ENCODE peak calls at places on chromosomes 6 and 20, in seven cellular contexts. One of them, this sample, is unnamed.

GRCh38 chr6:147283460-147283859 is 79.2 kb downstream of the STXBP5 start:
- DNase-seq in left lung: no peak
- DNase-seq in GM19239: no peak
- DNase-seq in stimulated activated naive CD8-positive, alpha-beta T cell treated with anti-CD3 and anti-CD28 coated beads, Interleukin-15, Interleukin-2, amounts not matched to agents 100 U/mL and 50 U/mL, for 24 hours: no peak
- DNase-seq in stimulated activated CD4-positive, alpha-beta T cell treated with anti-CD3 and anti-CD28 coated beads, Interleukin-1b, Interleukin-23, amount 100 ng/mL, for 24 hours: no peak
- DNase-seq in activated CD4-positive, alpha-beta T cell treated with anti-CD3 and anti-CD28 coated beads for 48 hours: no peak
- DNase-seq in A549: no peak
- DNase-seq in this sample: peak

GRCh38 chr6:24584390-24584735 is 61.6 kb downstream of the KIAA0319 start:
- DNase-seq in left lung: no peak
- DNase-seq in GM19239: no peak
- DNase-seq in stimulated activated naive CD8-positive, alpha-beta T cell treated with anti-CD3 and anti-CD28 coated beads, Interleukin-15, Interleukin-2, amounts not matched to agents 100 U/mL and 50 U/mL, for 24 hours: no peak
- DNase-seq in stimulated activated CD4-positive, alpha-beta T cell treated with anti-CD3 and anti-CD28 coated beads, Interleukin-1b, Interleukin-23, amount 100 ng/mL, for 24 hours: no peak
- DNase-seq in activated CD4-positive, alpha-beta T cell treated with anti-CD3 and anti-CD28 coated beads for 48 hours: no peak
- DNase-seq in A549: no peak
- DNase-seq in this sample: no peak

GRCh38 chr6:85388531-85388930 is 61.4 kb upstream of the NT5E start:
- DNase-seq in left lung: no peak
- DNase-seq in GM19239: no peak
- DNase-seq in stimulated activated naive CD8-positive, alpha-beta T cell treated with anti-CD3 and anti-CD28 coated beads, Interleukin-15, Interleukin-2, amounts not matched to agents 100 U/mL and 50 U/mL, for 24 hours: no peak
- DNase-seq in stimulated activated CD4-positive, alpha-beta T cell treated with anti-CD3 and anti-CD28 coated beads, Interleukin-1b, Interleukin-23, amount 100 ng/mL, for 24 hours: no peak
- DNase-seq in activated CD4-positive, alpha-beta T cell treated with anti-CD3 and anti-CD28 coated beads for 48 hours: no peak
- DNase-seq in A549: no peak
- DNase-seq in this sample: no peak

GRCh38 chr6:117338567-117338966 is 73.2 kb downstream of the VGLL2 start:
- DNase-seq in left lung: no peak
- DNase-seq in GM19239: no peak
- DNase-seq in stimulated activated naive CD8-positive, alpha-beta T cell treated with anti-CD3 and anti-CD28 coated beads, Interleukin-15, Interleukin-2, amounts not matched to agents 100 U/mL and 50 U/mL, for 24 hours: no peak
- DNase-seq in stimulated activated CD4-positive, alpha-beta T cell treated with anti-CD3 and anti-CD28 coated beads, Interleukin-1b, Interleukin-23, amount 100 ng/mL, for 24 hours: no peak
- DNase-seq in activated CD4-positive, alpha-beta T cell treated with anti-CD3 and anti-CD28 coated beads for 48 hours: no peak
- DNase-seq in A549: no peak
- DNase-seq in this sample: no peak

GRCh38 chr6:110898111-110898510 is 23.5 kb downstream of the AMD1 start:
- DNase-seq in left lung: no peak
- DNase-seq in GM19239: no peak
- DNase-seq in stimulated activated naive CD8-positive, alpha-beta T cell treated with anti-CD3 and anti-CD28 coated beads, Interleukin-15, Interleukin-2, amounts not matched to agents 100 U/mL and 50 U/mL, for 24 hours: no peak
- DNase-seq in stimulated activated CD4-positive, alpha-beta T cell treated with anti-CD3 and anti-CD28 coated beads, Interleukin-1b, Interleukin-23, amount 100 ng/mL, for 24 hours: no peak
- DNase-seq in activated CD4-positive, alpha-beta T cell treated with anti-CD3 and anti-CD28 coated beads for 48 hours: no peak
- DNase-seq in A549: no peak
- DNase-seq in this sample: no peak

GRCh38 chr6:34143884-34144580 is 1.9 kb downstream of the GRM4 start:
- DNase-seq in left lung: no peak
- DNase-seq in GM19239: no peak
- DNase-seq in stimulated activated naive CD8-positive, alpha-beta T cell treated with anti-CD3 and anti-CD28 coated beads, Interleukin-15, Interleukin-2, amounts not matched to agents 100 U/mL and 50 U/mL, for 24 hours: peak
- DNase-seq in stimulated activated CD4-positive, alpha-beta T cell treated with anti-CD3 and anti-CD28 coated beads, Interleukin-1b, Interleukin-23, amount 100 ng/mL, for 24 hours: no peak
- DNase-seq in activated CD4-positive, alpha-beta T cell treated with anti-CD3 and anti-CD28 coated beads for 48 hours: peak
- DNase-seq in A549: peak
- DNase-seq in this sample: no peak

GRCh38 chr6:79713701-79714322 is 82.7 kb downstream of the SH3BGRL2 start:
- DNase-seq in left lung: no peak
- DNase-seq in GM19239: peak
- DNase-seq in stimulated activated naive CD8-positive, alpha-beta T cell treated with anti-CD3 and anti-CD28 coated beads, Interleukin-15, Interleukin-2, amounts not matched to agents 100 U/mL and 50 U/mL, for 24 hours: peak
- DNase-seq in stimulated activated CD4-positive, alpha-beta T cell treated with anti-CD3 and anti-CD28 coated beads, Interleukin-1b, Interleukin-23, amount 100 ng/mL, for 24 hours: peak
- DNase-seq in activated CD4-positive, alpha-beta T cell treated with anti-CD3 and anti-CD28 coated beads for 48 hours: peak
- DNase-seq in A549: peak
- DNase-seq in this sample: peak

GRCh38 chr6:21922086-21922485 is 328.5 kb downstream of the SOX4 start:
- DNase-seq in left lung: no peak
- DNase-seq in GM19239: no peak
- DNase-seq in stimulated activated naive CD8-positive, alpha-beta T cell treated with anti-CD3 and anti-CD28 coated beads, Interleukin-15, Interleukin-2, amounts not matched to agents 100 U/mL and 50 U/mL, for 24 hours: no peak
- DNase-seq in stimulated activated CD4-positive, alpha-beta T cell treated with anti-CD3 and anti-CD28 coated beads, Interleukin-1b, Interleukin-23, amount 100 ng/mL, for 24 hours: no peak
- DNase-seq in activated CD4-positive, alpha-beta T cell treated with anti-CD3 and anti-CD28 coated beads for 48 hours: no peak
- DNase-seq in A549: peak
- DNase-seq in this sample: no peak

GRCh38 chr20:25280051-25280573 is 32.2 kb downstream of the PYGB start:
- DNase-seq in left lung: peak
- DNase-seq in GM19239: no peak
- DNase-seq in stimulated activated naive CD8-positive, alpha-beta T cell treated with anti-CD3 and anti-CD28 coated beads, Interleukin-15, Interleukin-2, amounts not matched to agents 100 U/mL and 50 U/mL, for 24 hours: no peak
- DNase-seq in stimulated activated CD4-positive, alpha-beta T cell treated with anti-CD3 and anti-CD28 coated beads, Interleukin-1b, Interleukin-23, amount 100 ng/mL, for 24 hours: no peak
- DNase-seq in activated CD4-positive, alpha-beta T cell treated with anti-CD3 and anti-CD28 coated beads for 48 hours: no peak
- DNase-seq in A549: no peak
- DNase-seq in this sample: no peak

GRCh38 chr6:119147101-119148053 is 68.9 kb upstream of the FAM184A start:
- DNase-seq in left lung: peak
- DNase-seq in GM19239: peak
- DNase-seq in stimulated activated naive CD8-positive, alpha-beta T cell treated with anti-CD3 and anti-CD28 coated beads, Interleukin-15, Interleukin-2, amounts not matched to agents 100 U/mL and 50 U/mL, for 24 hours: peak
- DNase-seq in stimulated activated CD4-positive, alpha-beta T cell treated with anti-CD3 and anti-CD28 coated beads, Interleukin-1b, Interleukin-23, amount 100 ng/mL, for 24 hours: no peak
- DNase-seq in activated CD4-positive, alpha-beta T cell treated with anti-CD3 and anti-CD28 coated beads for 48 hours: peak
- DNase-seq in A549: peak
- DNase-seq in this sample: peak

GRCh38 chr20:48773837-48774418 is 53.9 kb downstream of the PREX1 start:
- DNase-seq in left lung: peak
- DNase-seq in GM19239: no peak
- DNase-seq in stimulated activated naive CD8-positive, alpha-beta T cell treated with anti-CD3 and anti-CD28 coated beads, Interleukin-15, Interleukin-2, amounts not matched to agents 100 U/mL and 50 U/mL, for 24 hours: no peak
- DNase-seq in stimulated activated CD4-positive, alpha-beta T cell treated with anti-CD3 and anti-CD28 coated beads, Interleukin-1b, Interleukin-23, amount 100 ng/mL, for 24 hours: no peak
- DNase-seq in activated CD4-positive, alpha-beta T cell treated with anti-CD3 and anti-CD28 coated beads for 48 hours: no peak
- DNase-seq in A549: no peak
- DNase-seq in this sample: no peak

GRCh38 chr20:57498425-57499400 is 26.2 kb downstream of the CTCFL start:
- DNase-seq in left lung: no peak
- DNase-seq in GM19239: no peak
- DNase-seq in stimulated activated naive CD8-positive, alpha-beta T cell treated with anti-CD3 and anti-CD28 coated beads, Interleukin-15, Interleukin-2, amounts not matched to agents 100 U/mL and 50 U/mL, for 24 hours: peak
- DNase-seq in stimulated activated CD4-positive, alpha-beta T cell treated with anti-CD3 and anti-CD28 coated beads, Interleukin-1b, Interleukin-23, amount 100 ng/mL, for 24 hours: no peak
- DNase-seq in activated CD4-positive, alpha-beta T cell treated with anti-CD3 and anti-CD28 coated beads for 48 hours: peak
- DNase-seq in A549: peak
- DNase-seq in this sample: peak

GRCh38 chr6:135853227-135853626 is 1.7 kb downstream of the PDE7B start:
- DNase-seq in left lung: no peak
- DNase-seq in GM19239: no peak
- DNase-seq in stimulated activated naive CD8-positive, alpha-beta T cell treated with anti-CD3 and anti-CD28 coated beads, Interleukin-15, Interleukin-2, amounts not matched to agents 100 U/mL and 50 U/mL, for 24 hours: no peak
- DNase-seq in stimulated activated CD4-positive, alpha-beta T cell treated with anti-CD3 and anti-CD28 coated beads, Interleukin-1b, Interleukin-23, amount 100 ng/mL, for 24 hours: no peak
- DNase-seq in activated CD4-positive, alpha-beta T cell treated with anti-CD3 and anti-CD28 coated beads for 48 hours: no peak
- DNase-seq in A549: peak
- DNase-seq in this sample: no peak

GRCh38 chr6:25640446-25640845 is 11.6 kb upstream of the SCGN start:
- DNase-seq in left lung: no peak
- DNase-seq in GM19239: no peak
- DNase-seq in stimulated activated naive CD8-positive, alpha-beta T cell treated with anti-CD3 and anti-CD28 coated beads, Interleukin-15, Interleukin-2, amounts not matched to agents 100 U/mL and 50 U/mL, for 24 hours: no peak
- DNase-seq in stimulated activated CD4-positive, alpha-beta T cell treated with anti-CD3 and anti-CD28 coated beads, Interleukin-1b, Interleukin-23, amount 100 ng/mL, for 24 hours: no peak
- DNase-seq in activated CD4-positive, alpha-beta T cell treated with anti-CD3 and anti-CD28 coated beads for 48 hours: no peak
- DNase-seq in A549: no peak
- DNase-seq in this sample: no peak

GRCh38 chr6:98875375-98875774 is 41.0 kb downstream of the POU3F2 start:
- DNase-seq in left lung: no peak
- DNase-seq in GM19239: no peak
- DNase-seq in stimulated activated naive CD8-positive, alpha-beta T cell treated with anti-CD3 and anti-CD28 coated beads, Interleukin-15, Interleukin-2, amounts not matched to agents 100 U/mL and 50 U/mL, for 24 hours: no peak
- DNase-seq in stimulated activated CD4-positive, alpha-beta T cell treated with anti-CD3 and anti-CD28 coated beads, Interleukin-1b, Interleukin-23, amount 100 ng/mL, for 24 hours: no peak
- DNase-seq in activated CD4-positive, alpha-beta T cell treated with anti-CD3 and anti-CD28 coated beads for 48 hours: no peak
- DNase-seq in A549: no peak
- DNase-seq in this sample: no peak

GRCh38 chr20:23649830-23650417 is 12.2 kb upstream of the CST3 start:
- DNase-seq in left lung: no peak
- DNase-seq in GM19239: no peak
- DNase-seq in stimulated activated naive CD8-positive, alpha-beta T cell treated with anti-CD3 and anti-CD28 coated beads, Interleukin-15, Interleukin-2, amounts not matched to agents 100 U/mL and 50 U/mL, for 24 hours: no peak
- DNase-seq in stimulated activated CD4-positive, alpha-beta T cell treated with anti-CD3 and anti-CD28 coated beads, Interleukin-1b, Interleukin-23, amount 100 ng/mL, for 24 hours: no peak
- DNase-seq in activated CD4-positive, alpha-beta T cell treated with anti-CD3 and anti-CD28 coated beads for 48 hours: no peak
- DNase-seq in A549: no peak
- DNase-seq in this sample: no peak

GRCh38 chr6:17812311-17812710 is 105.6 kb upstream of the NUP153 start:
- DNase-seq in left lung: no peak
- DNase-seq in GM19239: no peak
- DNase-seq in stimulated activated naive CD8-positive, alpha-beta T cell treated with anti-CD3 and anti-CD28 coated beads, Interleukin-15, Interleukin-2, amounts not matched to agents 100 U/mL and 50 U/mL, for 24 hours: no peak
- DNase-seq in stimulated activated CD4-positive, alpha-beta T cell treated with anti-CD3 and anti-CD28 coated beads, Interleukin-1b, Interleukin-23, amount 100 ng/mL, for 24 hours: no peak
- DNase-seq in activated CD4-positive, alpha-beta T cell treated with anti-CD3 and anti-CD28 coated beads for 48 hours: no peak
- DNase-seq in A549: no peak
- DNase-seq in this sample: no peak

GRCh38 chr20:61254881-61255589 is 3.0 kb downstream of the CDH4 start:
- DNase-seq in left lung: no peak
- DNase-seq in GM19239: no peak
- DNase-seq in stimulated activated naive CD8-positive, alpha-beta T cell treated with anti-CD3 and anti-CD28 coated beads, Interleukin-15, Interleukin-2, amounts not matched to agents 100 U/mL and 50 U/mL, for 24 hours: no peak
- DNase-seq in stimulated activated CD4-positive, alpha-beta T cell treated with anti-CD3 and anti-CD28 coated beads, Interleukin-1b, Interleukin-23, amount 100 ng/mL, for 24 hours: no peak
- DNase-seq in activated CD4-positive, alpha-beta T cell treated with anti-CD3 and anti-CD28 coated beads for 48 hours: no peak
- DNase-seq in A549: no peak
- DNase-seq in this sample: no peak

GRCh38 chr6:89481695-89482094 is 48.7 kb downstream of the ANKRD6 start:
- DNase-seq in left lung: no peak
- DNase-seq in GM19239: no peak
- DNase-seq in stimulated activated naive CD8-positive, alpha-beta T cell treated with anti-CD3 and anti-CD28 coated beads, Interleukin-15, Interleukin-2, amounts not matched to agents 100 U/mL and 50 U/mL, for 24 hours: no peak
- DNase-seq in stimulated activated CD4-positive, alpha-beta T cell treated with anti-CD3 and anti-CD28 coated beads, Interleukin-1b, Interleukin-23, amount 100 ng/mL, for 24 hours: no peak
- DNase-seq in activated CD4-positive, alpha-beta T cell treated with anti-CD3 and anti-CD28 coated beads for 48 hours: no peak
- DNase-seq in A549: no peak
- DNase-seq in this sample: no peak

GRCh38 chr6:124319410-124319809 is 515.7 kb downstream of the NKAIN2 start:
- DNase-seq in left lung: no peak
- DNase-seq in GM19239: no peak
- DNase-seq in stimulated activated naive CD8-positive, alpha-beta T cell treated with anti-CD3 and anti-CD28 coated beads, Interleukin-15, Interleukin-2, amounts not matched to agents 100 U/mL and 50 U/mL, for 24 hours: no peak
- DNase-seq in stimulated activated CD4-positive, alpha-beta T cell treated with anti-CD3 and anti-CD28 coated beads, Interleukin-1b, Interleukin-23, amount 100 ng/mL, for 24 hours: no peak
- DNase-seq in activated CD4-positive, alpha-beta T cell treated with anti-CD3 and anti-CD28 coated beads for 48 hours: no peak
- DNase-seq in A549: no peak
- DNase-seq in this sample: no peak

GRCh38 chr20:59139998-59140397 is 23.6 kb upstream of the ZNF831 start:
- DNase-seq in left lung: no peak
- DNase-seq in GM19239: no peak
- DNase-seq in stimulated activated naive CD8-positive, alpha-beta T cell treated with anti-CD3 and anti-CD28 coated beads, Interleukin-15, Interleukin-2, amounts not matched to agents 100 U/mL and 50 U/mL, for 24 hours: no peak
- DNase-seq in stimulated activated CD4-positive, alpha-beta T cell treated with anti-CD3 and anti-CD28 coated beads, Interleukin-1b, Interleukin-23, amount 100 ng/mL, for 24 hours: no peak
- DNase-seq in activated CD4-positive, alpha-beta T cell treated with anti-CD3 and anti-CD28 coated beads for 48 hours: no peak
- DNase-seq in A549: no peak
- DNase-seq in this sample: no peak

GRCh38 chr20:53609501-53610445 is 16.1 kb upstream of the ZNF217 start:
- DNase-seq in left lung: peak
- DNase-seq in GM19239: no peak
- DNase-seq in stimulated activated naive CD8-positive, alpha-beta T cell treated with anti-CD3 and anti-CD28 coated beads, Interleukin-15, Interleukin-2, amounts not matched to agents 100 U/mL and 50 U/mL, for 24 hours: peak
- DNase-seq in stimulated activated CD4-positive, alpha-beta T cell treated with anti-CD3 and anti-CD28 coated beads, Interleukin-1b, Interleukin-23, amount 100 ng/mL, for 24 hours: peak
- DNase-seq in activated CD4-positive, alpha-beta T cell treated with anti-CD3 and anti-CD28 coated beads for 48 hours: peak
- DNase-seq in A549: peak
- DNase-seq in this sample: no peak

GRCh38 chr6:111406200-111406711 is 76.8 kb downstream of the REV3L start:
- DNase-seq in left lung: no peak
- DNase-seq in GM19239: peak
- DNase-seq in stimulated activated naive CD8-positive, alpha-beta T cell treated with anti-CD3 and anti-CD28 coated beads, Interleukin-15, Interleukin-2, amounts not matched to agents 100 U/mL and 50 U/mL, for 24 hours: no peak
- DNase-seq in stimulated activated CD4-positive, alpha-beta T cell treated with anti-CD3 and anti-CD28 coated beads, Interleukin-1b, Interleukin-23, amount 100 ng/mL, for 24 hours: no peak
- DNase-seq in activated CD4-positive, alpha-beta T cell treated with anti-CD3 and anti-CD28 coated beads for 48 hours: no peak
- DNase-seq in A549: no peak
- DNase-seq in this sample: no peak